ENCODE peak calls at places on chromosome 6, in five cellular contexts. P is HEK293T; T is activated naive CD4-positive, alpha-beta T cell treated with anti-CD3 and anti-CD28 coated beads, Interleukin-2, amount 50 U/mL, for 16 hours; R is left cardiac atrium; L is upper lobe of right lung. O is an unnamed sample.

GRCh38 chr6:47009583-47009982 is 32.5 kb downstream of the ADGRF1 start:
- DNase-seq in P (no peak), T (no peak), R (no peak), L (no peak), O (no peak)

GRCh38 chr6:24658573-24659511 is 7.9 kb downstream of the TDP2 start:
- DNase-seq in P (no peak), T (no peak), R (no peak), L (no peak), O (no peak)

GRCh38 chr6:47086051-47086770 is 44.1 kb upstream of the ADGRF1 start:
- DNase-seq in P (no peak), T (no peak), R (no peak), L (no peak), O (no peak)

GRCh38 chr6:3086282-3086946 is 18.1 kb downstream of the RIPK1 start:
- DNase-seq in P (no peak), T (no peak), R (no peak), L (no peak), O (no peak)

GRCh38 chr6:1263039-1263849 is 48.7 kb upstream of the FOXQ1 start:
- DNase-seq in P (no peak), T (no peak), R (no peak), L (peak), O (no peak)

GRCh38 chr6:122389704-122390103 is 9.7 kb upstream of the HSF2 start:
- DNase-seq in P (no peak), T (no peak), R (no peak), L (no peak), O (no peak)

GRCh38 chr6:20882014-20882413 is 347.8 kb downstream of the CDKAL1 start:
- DNase-seq in P (no peak), T (no peak), R (no peak), L (no peak), O (no peak)

GRCh38 chr6:11459002-11459658 is 78.4 kb upstream of the TMEM170B start:
- DNase-seq in P (no peak), T (no peak), R (no peak), L (no peak), O (no peak)

GRCh38 chr6:145727817-145728388 is 7.4 kb downstream of the EPM2A start:
- DNase-seq in P (no peak), T (no peak), R (no peak), L (no peak), O (no peak)

GRCh38 chr6:166928644-166929515 is 27.5 kb downstream of the RNASET2 start:
- DNase-seq in P (no peak), T (no peak), R (no peak), L (no peak), O (no peak)

GRCh38 chr6:161232467-161232866 is 41.4 kb downstream of the AGPAT4 start:
- DNase-seq in P (no peak), T (no peak), R (no peak), L (no peak), O (no peak)

GRCh38 chr6:138109042-138109997 is 2.1 kb upstream of the PERP start:
- DNase-seq in P (peak), T (peak), R (peak), L (no peak), O (peak)

GRCh38 chr6:45681860-45682488 is 304.2 kb upstream of the SUPT3H start:
- DNase-seq in P (no peak), T (no peak), R (no peak), L (no peak), O (no peak)

GRCh38 chr6:1527098-1527497 is 82.6 kb upstream of the FOXC1 start:
- DNase-seq in P (peak), T (no peak), R (peak), L (no peak), O (peak)